ENCODE peak calls at places on chromosome 15, in four cellular contexts. W, G, L and B are unnamed samples.

GRCh38 chr15:88658972-88659931 is 20.4 kb downstream of the ISG20 start:
- DNase-seq in G (no peak), W (no peak), L (peak; percentile 60), B (no peak)

GRCh38 chr15:68536331-68537095 is 42.3 kb upstream of the CORO2B start:
- DNase-seq in L (peak; percentile 91), W (no peak), G (no peak), B (peak; percentile 19)

GRCh38 chr15:66703540-66703941 is 1.5 kb downstream of the SMAD6 start:
- DNase-seq in W (peak; percentile 50), L (peak; percentile 22), G (peak; percentile 37), B (no peak)

GRCh38 chr15:89359471-89360293 is 25.1 kb upstream of the POLG start:
- DNase-seq in W (no peak), L (no peak), G (no peak), B (no peak)

GRCh38 chr15:67043939-67044771 is 21.2 kb upstream of the SMAD3 start:
- DNase-seq in L (no peak), W (no peak), G (no peak), B (peak; percentile 79)

GRCh38 chr15:65902373-65902772 is 33.1 kb downstream of the RAB11A start:
- DNase-seq in G (peak; percentile 64), W (peak; percentile 31), L (no peak), B (no peak)

GRCh38 chr15:22963546-22964125 is 16.5 kb downstream of the CYFIP1 start:
- DNase-seq in L (no peak), W (no peak), G (no peak), B (no peak)

GRCh38 chr15:90411176-90411575 is 23.1 kb downstream of the IQGAP1 start:
- DNase-seq in L (no peak), W (no peak), G (no peak), B (no peak)

GRCh38 chr15:69478259-69478687 is 25.7 kb downstream of the RPLP1 start:
- DNase-seq in L (no peak), G (peak; percentile 57), W (peak; percentile 41), B (no peak)

GRCh38 chr15:70245932-70246622 is 148.4 kb upstream of the TLE3 start:
- DNase-seq in W (peak; percentile 41), L (peak; percentile 63), G (peak; percentile 70), B (no peak)

GRCh38 chr15:29978411-29979382 is 104.1 kb upstream of the GOLGA8J start:
- DNase-seq in L (no peak), W (no peak), G (no peak), B (no peak)

GRCh38 chr15:33871911-33872760 is 96.2 kb upstream of the CHRM5 start:
- DNase-seq in L (no peak), W (no peak), G (no peak), B (no peak)

GRCh38 chr15:53437985-53438841 is 321.2 kb downstream of the WDR72 start:
- DNase-seq in L (no peak), W (no peak), G (no peak), B (no peak)

GRCh38 chr15:31567861-31568260 is 241.2 kb downstream of the KLF13 start:
- DNase-seq in L (no peak), G (no peak), W (no peak), B (no peak)

GRCh38 chr15:43851251-43851650 is 24.4 kb downstream of the WDR76 start:
- DNase-seq in W (no peak), G (no peak), L (no peak), B (no peak)

GRCh38 chr15:95557226-95558046 is 773.1 kb upstream of the NR2F2 start:
- DNase-seq in L (peak; percentile 92), W (no peak), G (peak; percentile 2), B (peak; percentile 88)

GRCh38 chr15:84685304-84685703 is 27.3 kb upstream of the NMB start:
- DNase-seq in W (peak; percentile 41), L (peak; percentile 91), G (no peak), B (peak; percentile 71)

GRCh38 chr15:58330468-58330793 is 101.4 kb upstream of the LIPC start:
- DNase-seq in L (no peak), G (no peak), W (no peak), B (no peak)
- H3K4me3 ChIP-seq in L (no peak overlapping the region), G (no peak overlapping the region), W (no peak overlapping the region), B (no peak overlapping the region)

GRCh38 chr15:72342385-72342784 is 22.4 kb upstream of the CELF6 start:
- DNase-seq in W (no peak), L (peak; percentile 16), G (peak; percentile 35), B (no peak)
- TF ChIP-seq CTCF in W (peak; percentile 60), L (peak; percentile 67), G (peak; percentile 24), B (peak; percentile 60)

DNA sequence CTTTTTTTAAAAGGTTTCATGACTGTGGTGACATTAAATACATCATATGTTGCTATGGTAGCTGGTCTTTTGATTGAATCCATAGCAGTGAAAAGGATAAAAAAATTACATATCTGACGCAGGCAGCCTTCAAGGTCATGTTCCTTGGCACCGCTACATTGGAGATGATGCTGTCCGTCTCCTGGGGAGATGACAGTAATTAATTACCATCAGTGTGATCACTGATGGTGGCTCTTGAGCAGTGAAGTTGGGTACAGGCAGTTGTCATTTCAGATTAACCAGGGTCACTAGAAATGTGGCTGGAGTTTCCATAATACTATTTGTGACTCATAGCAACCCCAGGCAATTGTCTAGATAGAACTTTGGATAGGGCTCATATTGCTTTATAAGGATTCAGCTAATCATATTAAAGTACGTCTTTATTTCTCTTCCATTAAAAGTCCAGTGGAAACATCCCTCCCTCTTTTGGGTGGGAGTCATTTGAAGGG is 136.3 kb downstream of the THSD4 start:
- DNase-seq in W (no peak), G (no peak), L (no peak), B (no peak)
- H3K4me3 ChIP-seq in W (no peak overlapping the region), G (no peak overlapping the region), L (no peak overlapping the region), B (no peak overlapping the region)

DNA sequence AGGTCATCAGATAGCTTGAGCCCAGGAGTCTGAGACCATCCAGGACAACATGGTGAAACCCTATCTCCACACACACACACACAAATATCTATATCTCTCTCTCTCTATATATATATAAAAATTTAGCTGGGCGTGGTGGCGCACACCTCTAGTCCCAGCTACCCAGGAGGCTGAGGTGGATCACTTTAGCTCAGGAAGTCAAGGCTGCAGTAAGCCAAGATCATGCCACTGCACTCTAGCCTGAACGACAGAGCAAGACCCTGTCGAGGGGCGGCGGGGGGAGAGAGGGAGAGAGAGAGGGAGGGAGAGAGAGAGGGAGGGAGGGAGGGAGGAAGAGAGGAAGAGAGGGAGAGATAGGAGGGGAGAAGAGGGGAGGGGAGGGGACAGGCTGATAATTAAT is 28.0 kb downstream of the PLA2G4F start:
- DNase-seq in W (no peak), G (no peak), L (no peak), B (no peak)
- TF ChIP-seq CTCF in W (no peak), G (no peak), L (no peak), B (no peak)

GRCh38 chr15:75620776-75621536 is 4.6 kb downstream of the SNUPN start:
- DNase-seq in W (peak; percentile 77), G (no peak), L (peak; percentile 90), B (no peak)
- H3K4me3 ChIP-seq in W (peak overlapping the region; percentile 37), G (no peak overlapping the region), L (peak overlapping the region; percentile 36), B (no peak overlapping the region)

GRCh38 chr15:80474751-80475295 is 70.6 kb downstream of the ARNT2 start:
- DNase-seq in G (no peak), L (no peak), W (no peak), B (no peak)

GRCh38 chr15:80474224-80474619 is 70.0 kb downstream of the ARNT2 start:
- DNase-seq in L (no peak), W (no peak), G (no peak), B (no peak)

GRCh38 chr15:80476036-80476435 is 71.9 kb downstream of the ARNT2 start:
- DNase-seq in G (no peak), W (no peak), L (peak; percentile 63), B (no peak)

GRCh38 chr15:80473574-80474223 is 69.5 kb downstream of the ARNT2 start:
- DNase-seq in G (no peak), W (no peak), L (no peak), B (no peak)

GRCh38 chr15:80475572-80475971 is 71.4 kb downstream of the ARNT2 start:
- DNase-seq in W (no peak), G (no peak), L (no peak), B (no peak)
- TF ChIP-seq CTCF in W (no peak), G (no peak), L (peak; percentile 22), B (peak; percentile 28)

DNA sequence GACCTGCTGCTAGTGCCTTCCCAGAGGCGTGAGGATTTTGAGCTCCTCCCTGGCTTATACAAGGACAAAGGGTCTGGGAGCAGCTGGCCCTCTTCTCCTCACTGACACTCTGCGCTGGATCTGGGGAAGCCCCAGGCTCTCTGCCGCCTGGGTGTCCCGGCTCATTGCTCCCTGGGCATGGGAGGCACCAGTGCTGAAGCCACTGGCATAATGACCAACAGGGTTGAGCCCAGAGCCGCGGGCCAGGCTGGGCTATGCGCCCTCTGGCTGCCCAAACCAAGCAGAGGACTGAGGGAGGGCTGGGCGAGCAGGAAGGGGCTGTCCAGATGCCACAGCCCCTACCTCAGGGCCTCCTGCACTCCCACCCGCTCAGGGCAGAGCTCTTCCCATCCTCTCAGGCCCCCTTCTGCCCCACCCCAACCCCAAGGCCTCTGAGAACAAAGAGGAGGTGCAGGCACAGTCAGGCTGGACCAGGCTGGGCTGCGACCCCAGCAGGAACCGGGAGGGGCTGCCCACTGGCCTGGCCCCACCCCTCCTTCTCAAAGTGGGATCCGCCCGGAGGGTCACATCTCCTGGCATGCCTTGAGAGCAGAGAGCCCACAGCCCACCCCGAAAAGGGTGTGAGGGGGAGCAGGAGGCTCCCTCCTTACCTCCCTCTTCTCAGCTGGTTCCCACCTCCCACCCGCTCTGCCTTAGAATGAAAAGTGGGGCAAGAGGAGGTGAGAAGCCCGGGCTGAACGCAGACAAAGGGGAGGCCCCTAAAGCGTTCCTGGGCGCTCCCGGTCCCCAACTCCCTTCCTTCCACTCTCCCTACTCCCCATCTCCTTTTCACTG is 1.5 kb downstream of the LINGO1 start:
- DNase-seq in G (no peak), L (no peak), W (no peak), B (no peak)
- H3K4me3 ChIP-seq in G (no peak overlapping the region), L (no peak overlapping the region), W (peak overlapping the region; percentile 78), B (no peak overlapping the region)

DNA sequence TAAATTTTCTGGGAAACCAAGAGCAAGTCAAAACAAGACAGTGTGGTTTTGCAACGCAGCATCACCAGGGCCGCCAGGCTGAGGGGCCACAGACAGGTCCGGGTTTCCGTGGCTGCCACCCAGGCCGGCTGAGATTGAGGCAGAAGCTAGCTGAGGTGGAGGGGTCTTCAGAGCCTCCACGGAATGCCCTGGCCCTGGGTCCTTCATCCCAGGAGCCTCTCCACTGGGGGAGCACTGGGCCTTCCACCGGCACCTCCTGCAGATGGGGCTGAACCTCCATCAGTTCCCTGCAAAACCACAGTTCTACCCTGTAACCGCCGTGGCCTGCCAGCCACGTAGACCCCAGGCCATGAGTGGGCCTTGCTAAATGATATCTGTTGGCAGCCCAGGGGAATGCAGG is 152.7 kb downstream of the CHSY1 start:
- DNase-seq in G (no peak), L (no peak), W (no peak), B (no peak)
- TF ChIP-seq CTCF in G (no peak), L (peak; percentile 12), W (no peak), B (no peak)